ENCODE peak calls at places on chromosomes 11 and 22, in five cellular contexts. M, Q, P, X and Z are unnamed samples.

GRCh38 chr11:16603890-16604783 is 134.3 kb upstream of the C11orf58 start:
- DNase-seq in P (no peak), Q (no peak), X (peak; percentile 42), M (no peak), Z (peak; percentile 21)

GRCh38 chr11:111528557-111528956 is 12.0 kb upstream of the LAYN start:
- DNase-seq in X (no peak), Q (no peak), P (no peak), M (no peak), Z (no peak)

GRCh38 chr11:118258410-118258809 is 5.7 kb downstream of the MPZL2 start:
- DNase-seq in Q (peak; percentile 46), X (no peak), P (no peak), M (no peak), Z (no peak)

GRCh38 chr11:63504054-63504453 is 1.8 kb upstream of the LGALS12 start:
- DNase-seq in X (no peak), M (no peak), P (no peak), Q (no peak), Z (no peak)

GRCh38 chr11:69939551-69940245 is 120.5 kb upstream of the FGF3 start:
- DNase-seq in P (peak; percentile 4), Q (no peak), X (peak; percentile 93), M (no peak), Z (peak; percentile 65)

GRCh38 chr11:30801357-30801756 is 215.2 kb upstream of the MPPED2 start:
- DNase-seq in Q (no peak), M (no peak), X (no peak), P (no peak), Z (no peak)

GRCh38 chr22:47063606-47064005 is 301.2 kb downstream of the TBC1D22A start:
- DNase-seq in P (no peak), M (no peak), Q (no peak), X (no peak), Z (peak; percentile 13)

GRCh38 chr11:119995730-119996491 is 142.0 kb downstream of the TRIM29 start:
- DNase-seq in X (no peak), M (no peak), Q (no peak), P (no peak), Z (no peak)

GRCh38 chr22:35482311-35482710 is 58.3 kb upstream of the RASD2 start:
- DNase-seq in Q (no peak), P (no peak), M (no peak), X (no peak), Z (no peak)

GRCh38 chr11:57637626-57638004 is 12.1 kb downstream of the YPEL4 start:
- DNase-seq in Q (no peak), X (no peak), M (no peak), P (no peak), Z (peak; percentile 46)

GRCh38 chr11:69220581-69221051 is 64.9 kb downstream of the SMIM38 start:
- DNase-seq in X (no peak), Q (no peak), M (no peak), P (peak; percentile 3), Z (no peak)

GRCh38 chr11:46661836-46662235 is 38.6 kb downstream of the ARHGAP1 start:
- DNase-seq in M (no peak), P (no peak), Q (no peak), X (no peak), Z (no peak)

GRCh38 chr22:49352361-49353169 is 475.1 kb downstream of the BRD1 start:
- DNase-seq in P (no peak), X (no peak), M (no peak), Q (no peak), Z (no peak)